ENCODE peak calls at places on chromosomes 2 and 18, in ten cellular contexts. T is tibial nerve, Z is transverse colon, J is ovary, O is esophagus muscularis mucosa, X is upper lobe of left lung, W is K562, I is A549, E is H1, G is suprapubic skin. A is an unnamed sample.

GRCh38 chr2:231709636-231709980 is 1.3 kb downstream of the PTMA start:
- DNase-seq in O (no peak), E (no peak), W (peak; percentile 47), G (no peak), T (no peak), J (no peak), X (peak; percentile 42), Z (peak; percentile 54), I (peak; percentile 62), A (peak; percentile 56)

GRCh38 chr2:176117823-176118376 is 1.3 kb downstream of the HOXD10 start:
- DNase-seq in O (no peak), Z (no peak), X (no peak), E (no peak), W (no peak), I (no peak), G (no peak), J (no peak), T (no peak), A (no peak)

GRCh38 chr2:23695214-23696162 is 231.4 kb downstream of the ATAD2B start:
- DNase-seq in E (no peak), W (no peak), G (no peak), I (no peak), J (no peak), Z (no peak), O (no peak), X (no peak), T (peak; percentile 11), A (no peak)

GRCh38 chr2:42721898-42722297 is 42.0 kb downstream of the OXER1 start:
- DNase-seq in E (no peak), J (no peak), G (no peak), W (no peak), T (no peak), I (no peak), X (no peak), O (no peak), Z (no peak), A (no peak)

GRCh38 chr2:181916726-181917377 is 25.3 kb downstream of the ITPRID2 start:
- DNase-seq in E (no peak), O (no peak), Z (no peak), X (no peak), I (no peak), T (no peak), G (no peak), J (no peak), W (no peak), A (no peak)

GRCh38 chr2:70703900-70704549 is 64.0 kb downstream of the ADD2 start:
- DNase-seq in G (peak; percentile 69), W (peak; percentile 68), Z (no peak), X (no peak), T (no peak), E (no peak), I (no peak), O (peak; percentile 62), J (no peak), A (peak; percentile 16)

GRCh38 chr2:102100371-102101096 is 42.0 kb upstream of the IL1R1 start:
- DNase-seq in O (no peak), T (no peak), E (no peak), X (no peak), I (peak; percentile 65), Z (no peak), W (no peak), J (no peak), G (no peak), A (no peak)

GRCh38 chr2:64008434-64009009 is 10.7 kb downstream of the VPS54 start:
- DNase-seq in Z (no peak), J (no peak), O (no peak), W (no peak), X (no peak), T (no peak), I (no peak), G (no peak), E (no peak), A (no peak)

GRCh38 chr18:33578371-33579146 is 540 bp downstream of the ASXL3 start:
- DNase-seq in O (no peak), X (no peak), W (no peak), J (peak; percentile 81), G (peak; percentile 81), T (no peak), E (no peak), I (no peak), Z (peak; percentile 41), A (peak; percentile 49)

GRCh38 chr2:183292028-183292427 is 167.8 kb downstream of the NUP35 start:
- DNase-seq in T (no peak), Z (no peak), W (no peak), I (no peak), O (no peak), X (no peak), J (no peak), G (no peak), E (no peak), A (no peak)

GRCh38 chr2:231883468-231883881 is 42.7 kb downstream of the NPPC start:
- DNase-seq in E (no peak), T (no peak), I (no peak), O (no peak), Z (no peak), G (peak; percentile 47), J (no peak), W (no peak), X (no peak), A (no peak)

GRCh38 chr18:13191779-13192178 is 26.8 kb upstream of the LDLRAD4 start:
- DNase-seq in T (no peak), O (no peak), G (no peak), Z (no peak), I (no peak), W (no peak), E (no peak), X (no peak), J (no peak), A (peak; percentile 78)

GRCh38 chr18:10015941-10016819 is 102.4 kb downstream of the VAPA start:
- DNase-seq in Z (no peak), I (no peak), W (no peak), O (no peak), G (peak; percentile 60), T (no peak), J (no peak), X (no peak), E (no peak), A (no peak)

GRCh38 chr18:27762054-27762453 is 414.9 kb downstream of the CDH2 start:
- DNase-seq in O (no peak), J (no peak), T (no peak), I (no peak), G (no peak), X (no peak), E (no peak), W (no peak), Z (no peak), A (no peak)

GRCh38 chr2:166013878-166014277 is 60.3 kb upstream of the TTC21B start:
- DNase-seq in O (no peak), T (no peak), Z (no peak), I (peak; percentile 2), W (peak; percentile 5), G (no peak), X (no peak), J (no peak), E (no peak), A (no peak)

GRCh38 chr2:26642437-26642836 is 1.3 kb upstream of the CIB4 start:
- DNase-seq in O (no peak), X (no peak), I (no peak), T (no peak), Z (no peak), E (no peak), W (no peak), J (no peak), G (peak; percentile 18), A (no peak)

GRCh38 chr2:26639685-26640240 is 1.4 kb downstream of the CIB4 start:
- DNase-seq in E (no peak), T (no peak), I (no peak), G (no peak), J (no peak), Z (no peak), O (no peak), X (no peak), W (no peak), A (peak; percentile 17)

GRCh38 chr2:26637811-26638310 is 3.3 kb downstream of the CIB4 start:
- DNase-seq in O (no peak), Z (no peak), X (no peak), W (no peak), E (no peak), T (no peak), G (no peak), J (no peak), I (no peak), A (no peak)

GRCh38 chr2:26640331-26640745 is 828 bp downstream of the CIB4 start:
- DNase-seq in I (no peak), X (peak; percentile 40), Z (peak; percentile 29), G (peak; percentile 61), E (no peak), W (no peak), O (no peak), T (no peak), J (no peak), A (peak; percentile 28)

GRCh38 chr2:26640781-26641564 is at the start of gene CIB4:
- DNase-seq in X (peak; percentile 42), E (no peak), T (no peak), O (no peak), G (peak; percentile 38), I (no peak), Z (no peak), W (no peak), J (no peak), A (peak; percentile 20)
- TF ChIP-seq EP300 in X (no peak), E (no peak), T (no peak), O (no peak), G (no peak), I (no peak), Z (no peak), W (no peak), J (no peak), A (no peak)

GRCh38 chr2:174473796-174474195 is 13.0 kb downstream of the GPR155 start:
- DNase-seq in Z (no peak), X (no peak), T (no peak), O (no peak), G (no peak), I (no peak), J (no peak), W (no peak), E (no peak), A (no peak)
- H3K27ac ChIP-seq in Z (no peak overlapping the region), X (no peak overlapping the region), T (no peak overlapping the region), O (no peak overlapping the region), G (no peak overlapping the region), I (no peak overlapping the region), J (no peak overlapping the region), W (no peak overlapping the region), E (no peak overlapping the region), A (no peak overlapping the region)

DNA sequence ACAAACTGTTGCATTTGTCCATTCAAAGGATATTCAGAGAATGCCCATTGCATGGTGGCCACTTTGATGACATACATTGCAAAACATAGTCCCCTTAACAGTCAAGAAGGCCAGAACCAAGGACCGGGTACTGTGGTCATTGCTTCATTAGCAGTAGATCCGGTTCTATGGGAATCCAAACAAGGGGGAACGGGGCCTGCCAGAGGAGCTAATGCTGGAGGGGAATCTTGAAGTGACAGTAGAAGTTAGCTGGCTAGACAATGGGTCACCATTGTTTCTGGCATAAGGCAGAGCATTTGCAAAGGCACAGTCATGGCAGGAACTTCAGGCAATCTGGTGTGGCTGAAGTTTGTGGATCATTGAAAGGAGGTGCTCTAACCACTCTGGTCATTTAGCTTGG is 279.7 kb downstream of the SS18 start:
- DNase-seq in Z (no peak), J (no peak), G (no peak), E (no peak), W (no peak), O (peak; percentile 79), X (no peak), I (no peak), T (no peak), A (no peak)
- TF ChIP-seq EP300 in Z (no peak), J (no peak), G (no peak), E (no peak), W (no peak), O (no peak), X (no peak), I (no peak), T (no peak), A (no peak)

GRCh38 chr2:207041279-207041678 is 102.0 kb downstream of the CPO start:
- DNase-seq in J (no peak), X (no peak), I (no peak), E (peak; percentile 13), G (no peak), T (no peak), W (no peak), O (no peak), Z (no peak), A (no peak)
- H3K27ac ChIP-seq in J (no peak overlapping the region), X (no peak overlapping the region), I (no peak overlapping the region), E (no peak overlapping the region), G (peak overlapping the region; percentile 27), T (peak overlapping the region; percentile 34), W (no peak overlapping the region), O (peak overlapping the region; percentile 19), Z (no peak overlapping the region), A (no peak overlapping the region)